ENCODE peak calls at places on chromosomes 6 and 20, in six cellular contexts. One of them, this sample, is unnamed.

GRCh38 chr6:144712541-144712940 is 427.4 kb downstream of the UTRN start:
- DNase-seq in WTC11: no peak
- DNase-seq in NK-92 treated with Interleukin-12 subunit alpha and Interleukin-12 subunit beta, amount 100 ng/mL, for 24 hours: no peak
- DNase-seq in effector CD8-positive, alpha-beta T cell: no peak
- DNase-seq in activated CD4-positive, alpha-beta T cell treated with anti-CD3 and anti-CD28 coated beads for 24 hours: no peak
- DNase-seq in left cardiac atrium: no peak
- DNase-seq in this sample: no peak

GRCh38 chr6:1313364-1313754 is 1.5 kb downstream of the FOXQ1 start:
- DNase-seq in effector CD8-positive, alpha-beta T cell: no peak
- DNase-seq in WTC11: no peak
- DNase-seq in left cardiac atrium: no peak
- DNase-seq in NK-92 treated with Interleukin-12 subunit alpha and Interleukin-12 subunit beta, amount 100 ng/mL, for 24 hours: no peak
- DNase-seq in activated CD4-positive, alpha-beta T cell treated with anti-CD3 and anti-CD28 coated beads for 24 hours: no peak
- DNase-seq in this sample: no peak

GRCh38 chr20:59157961-59158541 is 5.6 kb upstream of the ZNF831 start:
- DNase-seq in left cardiac atrium: no peak
- DNase-seq in effector CD8-positive, alpha-beta T cell: no peak
- DNase-seq in NK-92 treated with Interleukin-12 subunit alpha and Interleukin-12 subunit beta, amount 100 ng/mL, for 24 hours: no peak
- DNase-seq in activated CD4-positive, alpha-beta T cell treated with anti-CD3 and anti-CD28 coated beads for 24 hours: no peak
- DNase-seq in WTC11: no peak
- DNase-seq in this sample: no peak

GRCh38 chr6:3755637-3756515 is 4.4 kb upstream of the PXDC1 start:
- DNase-seq in left cardiac atrium: no peak
- DNase-seq in WTC11: no peak
- DNase-seq in effector CD8-positive, alpha-beta T cell: no peak
- DNase-seq in NK-92 treated with Interleukin-12 subunit alpha and Interleukin-12 subunit beta, amount 100 ng/mL, for 24 hours: no peak
- DNase-seq in activated CD4-positive, alpha-beta T cell treated with anti-CD3 and anti-CD28 coated beads for 24 hours: no peak
- DNase-seq in this sample: peak; percentile 61

GRCh38 chr6:127967708-127968107 is 66.8 kb upstream of the THEMIS start:
- DNase-seq in NK-92 treated with Interleukin-12 subunit alpha and Interleukin-12 subunit beta, amount 100 ng/mL, for 24 hours: no peak
- DNase-seq in WTC11: no peak
- DNase-seq in effector CD8-positive, alpha-beta T cell: no peak
- DNase-seq in activated CD4-positive, alpha-beta T cell treated with anti-CD3 and anti-CD28 coated beads for 24 hours: no peak
- DNase-seq in left cardiac atrium: no peak
- DNase-seq in this sample: no peak

GRCh38 chr20:16922834-16923233 is 174.7 kb downstream of the OTOR start:
- DNase-seq in WTC11: no peak
- DNase-seq in NK-92 treated with Interleukin-12 subunit alpha and Interleukin-12 subunit beta, amount 100 ng/mL, for 24 hours: no peak
- DNase-seq in effector CD8-positive, alpha-beta T cell: no peak
- DNase-seq in left cardiac atrium: no peak
- DNase-seq in activated CD4-positive, alpha-beta T cell treated with anti-CD3 and anti-CD28 coated beads for 24 hours: no peak
- DNase-seq in this sample: no peak

GRCh38 chr6:162942860-162943259 is 215.1 kb downstream of the PACRG start:
- DNase-seq in left cardiac atrium: no peak
- DNase-seq in effector CD8-positive, alpha-beta T cell: no peak
- DNase-seq in NK-92 treated with Interleukin-12 subunit alpha and Interleukin-12 subunit beta, amount 100 ng/mL, for 24 hours: no peak
- DNase-seq in activated CD4-positive, alpha-beta T cell treated with anti-CD3 and anti-CD28 coated beads for 24 hours: no peak
- DNase-seq in WTC11: no peak
- DNase-seq in this sample: no peak

GRCh38 chr6:51430610-51431009 is 611.9 kb downstream of the TFAP2B start:
- DNase-seq in WTC11: no peak
- DNase-seq in effector CD8-positive, alpha-beta T cell: no peak
- DNase-seq in NK-92 treated with Interleukin-12 subunit alpha and Interleukin-12 subunit beta, amount 100 ng/mL, for 24 hours: no peak
- DNase-seq in activated CD4-positive, alpha-beta T cell treated with anti-CD3 and anti-CD28 coated beads for 24 hours: no peak
- DNase-seq in left cardiac atrium: no peak
- DNase-seq in this sample: no peak

GRCh38 chr20:36890586-36890985 is 14.6 kb downstream of the TLDC2 start:
- DNase-seq in activated CD4-positive, alpha-beta T cell treated with anti-CD3 and anti-CD28 coated beads for 24 hours: no peak
- DNase-seq in WTC11: no peak
- DNase-seq in left cardiac atrium: no peak
- DNase-seq in NK-92 treated with Interleukin-12 subunit alpha and Interleukin-12 subunit beta, amount 100 ng/mL, for 24 hours: no peak
- DNase-seq in effector CD8-positive, alpha-beta T cell: no peak
- DNase-seq in this sample: no peak

GRCh38 chr6:11971154-11971553 is 41.0 kb upstream of the HIVEP1 start:
- DNase-seq in activated CD4-positive, alpha-beta T cell treated with anti-CD3 and anti-CD28 coated beads for 24 hours: no peak
- DNase-seq in left cardiac atrium: no peak
- DNase-seq in effector CD8-positive, alpha-beta T cell: no peak
- DNase-seq in NK-92 treated with Interleukin-12 subunit alpha and Interleukin-12 subunit beta, amount 100 ng/mL, for 24 hours: no peak
- DNase-seq in WTC11: no peak
- DNase-seq in this sample: no peak

GRCh38 chr6:143060806-143061596 is at the start of gene AIG1:
- DNase-seq in WTC11: peak; percentile 64
- DNase-seq in NK-92 treated with Interleukin-12 subunit alpha and Interleukin-12 subunit beta, amount 100 ng/mL, for 24 hours: peak; percentile 83
- DNase-seq in left cardiac atrium: no peak
- DNase-seq in effector CD8-positive, alpha-beta T cell: peak; percentile 60
- DNase-seq in activated CD4-positive, alpha-beta T cell treated with anti-CD3 and anti-CD28 coated beads for 24 hours: peak; percentile 43
- DNase-seq in this sample: peak; percentile 69

GRCh38 chr6:41705996-41706835 is 29.2 kb downstream of the TFEB start:
- DNase-seq in activated CD4-positive, alpha-beta T cell treated with anti-CD3 and anti-CD28 coated beads for 24 hours: peak; percentile 53
- DNase-seq in left cardiac atrium: peak; percentile 85
- DNase-seq in WTC11: peak; percentile 81
- DNase-seq in effector CD8-positive, alpha-beta T cell: no peak
- DNase-seq in NK-92 treated with Interleukin-12 subunit alpha and Interleukin-12 subunit beta, amount 100 ng/mL, for 24 hours: peak; percentile 40
- DNase-seq in this sample: peak; percentile 81

GRCh38 chr6:28885149-28885738 is 38.5 kb downstream of the TRIM27 start:
- DNase-seq in effector CD8-positive, alpha-beta T cell: no peak
- DNase-seq in activated CD4-positive, alpha-beta T cell treated with anti-CD3 and anti-CD28 coated beads for 24 hours: no peak
- DNase-seq in NK-92 treated with Interleukin-12 subunit alpha and Interleukin-12 subunit beta, amount 100 ng/mL, for 24 hours: no peak
- DNase-seq in WTC11: no peak
- DNase-seq in left cardiac atrium: no peak
- DNase-seq in this sample: no peak

GRCh38 chr6:163585932-163586437 is 171.5 kb downstream of the QKI start:
- DNase-seq in NK-92 treated with Interleukin-12 subunit alpha and Interleukin-12 subunit beta, amount 100 ng/mL, for 24 hours: no peak
- DNase-seq in activated CD4-positive, alpha-beta T cell treated with anti-CD3 and anti-CD28 coated beads for 24 hours: no peak
- DNase-seq in WTC11: no peak
- DNase-seq in left cardiac atrium: peak; percentile 76
- DNase-seq in effector CD8-positive, alpha-beta T cell: no peak
- DNase-seq in this sample: no peak

GRCh38 chr6:12479885-12480284 is 189.7 kb downstream of the EDN1 start:
- DNase-seq in NK-92 treated with Interleukin-12 subunit alpha and Interleukin-12 subunit beta, amount 100 ng/mL, for 24 hours: no peak
- DNase-seq in WTC11: no peak
- DNase-seq in activated CD4-positive, alpha-beta T cell treated with anti-CD3 and anti-CD28 coated beads for 24 hours: no peak
- DNase-seq in left cardiac atrium: no peak
- DNase-seq in effector CD8-positive, alpha-beta T cell: no peak
- DNase-seq in this sample: no peak

GRCh38 chr6:25769983-25770382 is 15.4 kb downstream of the SLC17A4 start:
- DNase-seq in left cardiac atrium: no peak
- DNase-seq in NK-92 treated with Interleukin-12 subunit alpha and Interleukin-12 subunit beta, amount 100 ng/mL, for 24 hours: no peak
- DNase-seq in activated CD4-positive, alpha-beta T cell treated with anti-CD3 and anti-CD28 coated beads for 24 hours: no peak
- DNase-seq in effector CD8-positive, alpha-beta T cell: no peak
- DNase-seq in WTC11: no peak
- DNase-seq in this sample: no peak

GRCh38 chr6:118931436-118931835 is 3.5 kb downstream of the MCM9 start:
- DNase-seq in left cardiac atrium: no peak
- DNase-seq in NK-92 treated with Interleukin-12 subunit alpha and Interleukin-12 subunit beta, amount 100 ng/mL, for 24 hours: no peak
- DNase-seq in WTC11: no peak
- DNase-seq in effector CD8-positive, alpha-beta T cell: no peak
- DNase-seq in activated CD4-positive, alpha-beta T cell treated with anti-CD3 and anti-CD28 coated beads for 24 hours: no peak
- DNase-seq in this sample: no peak

This sample was measured in H9.